ENCODE peak calls at places on chromosomes 16 and 17, in six cellular contexts. N, T, V, Q, Z and E are unnamed samples.

GRCh38 chr16:27718136-27718766 is 168.3 kb downstream of the KATNIP start:
- DNase-seq in Q (no peak), V (no peak), T (no peak), Z (peak; percentile 81), N (no peak), E (no peak)

GRCh38 chr16:77211880-77212735 is 12.9 kb downstream of the SYCE1L start:
- DNase-seq in T (peak; percentile 87), Q (no peak), N (peak; percentile 77), Z (no peak), V (peak; percentile 27), E (peak; percentile 59)

GRCh38 chr17:34006126-34006525 is 249.0 kb upstream of the CCL2 start:
- DNase-seq in Q (no peak), Z (no peak), N (no peak), T (no peak), V (no peak), E (no peak)

GRCh38 chr16:30786936-30787612 is at the start of gene ZNF629:
- DNase-seq in V (peak; percentile 70), N (no peak), Q (peak; percentile 37), T (no peak), Z (peak; percentile 64), E (peak; percentile 33)

GRCh38 chr16:89201467-89202377 is 1.4 kb upstream of the SLC22A31 start:
- DNase-seq in Q (no peak), T (peak; percentile 94), V (peak; percentile 71), Z (no peak), N (peak; percentile 75), E (no peak)

GRCh38 chr16:53043986-53044571 is 8.6 kb downstream of the CHD9NB start:
- DNase-seq in T (no peak), N (no peak), Z (no peak), Q (no peak), V (no peak), E (no peak)

GRCh38 chr17:62807812-62808575 is at the start of gene MARCHF10:
- DNase-seq in T (peak; percentile 63), V (no peak), Q (no peak), Z (no peak), N (peak; percentile 30), E (no peak)

GRCh38 chr16:87844374-87844733 is 25.0 kb downstream of the SLC7A5 start:
- DNase-seq in V (no peak), N (no peak), Z (no peak), T (no peak), Q (peak; percentile 49), E (no peak)

GRCh38 chr17:14580494-14580893 is 279.6 kb downstream of the HS3ST3B1 start:
- DNase-seq in V (no peak), Z (no peak), T (no peak), N (no peak), Q (no peak), E (no peak)

GRCh38 chr16:24013733-24014645 is 178.2 kb downstream of the PRKCB start:
- DNase-seq in Q (no peak), N (peak; percentile 78), Z (no peak), V (no peak), T (peak; percentile 91), E (no peak)

GRCh38 chr16:50302472-50303005 is 36.2 kb downstream of the ADCY7 start:
- DNase-seq in Z (no peak), N (no peak), Q (no peak), T (no peak), V (no peak), E (no peak)

GRCh38 chr17:82602986-82603385 is 45.3 kb downstream of the WDR45B start:
- DNase-seq in N (no peak), Q (no peak), T (no peak), V (no peak), Z (no peak), E (no peak)

GRCh38 chr17:19317359-19318095 is 45.0 kb downstream of the B9D1 start:
- DNase-seq in Q (no peak), T (peak; percentile 40), V (peak; percentile 87), Z (peak; percentile 83), N (no peak), E (peak; percentile 81)

GRCh38 chr17:76198702-76199101 is 41.6 kb downstream of the RNF157 start:
- DNase-seq in T (no peak), Q (no peak), Z (no peak), V (no peak), N (no peak), E (no peak)

GRCh38 chr17:4728124-4728523 is 3.1 kb upstream of the MED11 start:
- DNase-seq in N (no peak), Q (no peak), V (no peak), T (no peak), Z (no peak), E (no peak)

GRCh38 chr17:79201536-79202227 is 127.1 kb downstream of the ENGASE start:
- DNase-seq in T (no peak), N (no peak), Z (no peak), Q (peak; percentile 11), V (no peak), E (peak; percentile 88)

GRCh38 chr17:82769041-82769440 is 17.2 kb downstream of the TBCD start:
- DNase-seq in Q (no peak), V (no peak), Z (no peak), T (no peak), N (no peak), E (no peak)

GRCh38 chr17:19664136-19664820 is 15.7 kb downstream of the ALDH3A2 start:
- DNase-seq in V (no peak), N (no peak), T (no peak), Q (no peak), Z (no peak), E (no peak)

GRCh38 chr16:79758615-79759346 is 158.2 kb upstream of the MAF start:
- DNase-seq in Q (no peak), N (no peak), V (no peak), Z (no peak), T (no peak), E (peak; percentile 22)

GRCh38 chr17:66331038-66331816 is 28.8 kb downstream of the PRKCA start:
- DNase-seq in V (no peak), Q (no peak), Z (no peak), N (peak; percentile 56), T (no peak), E (no peak)

GRCh38 chr17:2018716-2019490 is 6.2 kb downstream of the RTN4RL1 start:
- DNase-seq in Q (no peak), T (no peak), V (no peak), N (no peak), Z (no peak), E (no peak)

GRCh38 chr17:8965394-8966168 is at the start of gene PIK3R5:
- DNase-seq in Q (no peak), V (no peak), N (peak; percentile 86), Z (no peak), T (peak; percentile 94), E (no peak)

GRCh38 chr17:32876414-32877163 is at the start of gene MYO1D:
- DNase-seq in Q (no peak), Z (peak; percentile 26), N (peak; percentile 69), V (no peak), T (peak; percentile 49), E (no peak)

GRCh38 chr16:273547-274421 is 2.0 kb downstream of the RGS11 start:
- DNase-seq in Q (no peak), N (no peak), V (no peak), T (no peak), Z (no peak), E (no peak)

GRCh38 chr17:32123782-32124181 is 18.5 kb upstream of the RHOT1 start:
- DNase-seq in T (no peak), V (peak; percentile 10), Q (no peak), Z (no peak), N (no peak), E (no peak)

GRCh38 chr16:85484337-85485295 is 128.5 kb upstream of the GSE1 start:
- DNase-seq in T (no peak), Q (no peak), N (no peak), Z (no peak), V (no peak), E (no peak)

GRCh38 chr17:39151680-39152058 is 232 bp upstream of the PLXDC1 start:
- DNase-seq in Q (no peak), N (no peak), Z (no peak), T (no peak), V (no peak), E (no peak)

GRCh38 chr17:66691644-66692500 is 143.0 kb upstream of the CACNG5 start:
- DNase-seq in N (no peak), T (no peak), Q (no peak), Z (no peak), V (peak; percentile 91), E (no peak)

GRCh38 chr17:80605326-80606066 is 60.9 kb downstream of the RPTOR start:
- DNase-seq in Z (no peak), V (no peak), T (peak; percentile 86), N (no peak), Q (no peak), E (peak; percentile 82)

GRCh38 chr16:49620158-49620867 is 235.6 kb downstream of the ZNF423 start:
- DNase-seq in T (no peak), N (no peak), Q (peak; percentile 17), Z (no peak), V (peak; percentile 78), E (no peak)

GRCh38 chr17:4872786-4873185 is 26.6 kb upstream of the C17orf107 start:
- DNase-seq in Z (peak; percentile 25), V (peak; percentile 12), N (no peak), T (no peak), Q (no peak), E (no peak)

GRCh38 chr16:3460585-3460984 is 17.1 kb downstream of the NAA60 start:
- DNase-seq in Z (no peak), N (no peak), V (no peak), T (no peak), Q (no peak), E (no peak)

GRCh38 chr16:48963306-48963705 is 318.3 kb downstream of the CBLN1 start:
- DNase-seq in Z (no peak), Q (peak; percentile 2), V (no peak), T (no peak), N (no peak), E (peak; percentile 82)

GRCh38 chr17:16463341-16464000 is 28.5 kb downstream of the LRRC75A start:
- DNase-seq in N (no peak), T (no peak), Z (no peak), V (peak; percentile 45), Q (peak; percentile 63), E (no peak)

GRCh38 chr17:29613371-29613837 is 9.3 kb downstream of the CORO6 start:
- DNase-seq in T (peak; percentile 79), V (peak; percentile 88), Z (peak; percentile 88), Q (no peak), N (peak; percentile 96), E (no peak)

GRCh38 chr17:45302649-45303173 is 14.1 kb downstream of the MAP3K14 start:
- DNase-seq in Q (peak; percentile 71), N (peak; percentile 71), V (peak; percentile 82), Z (no peak), T (peak; percentile 51), E (peak; percentile 42)